ENCODE peak calls at places on chromosomes 6 and 20, in four cellular contexts. D is activated T-cell treated with anti-CD3 and anti-CD28 coated beads for 1 hour; E is hypothalamus; P is activated CD8-positive, alpha-beta memory T cell treated with anti-CD3 and anti-CD28 coated beads, Interleukin-2, amount 50 U/mL, for 4 hours. R is an unnamed sample.

GRCh38 chr6:22447862-22448261 is 121.5 kb upstream of the HDGFL1 start:
- DNase-seq in D (no peak), E (no peak), P (no peak), R (no peak)

GRCh38 chr6:114194362-114195343 is 148.2 kb downstream of the HS3ST5 start:
- DNase-seq in D (no peak), E (no peak), P (no peak), R (no peak)

GRCh38 chr6:170522565-170523183 is 30.4 kb downstream of the PSMB1 start:
- DNase-seq in D (no peak), E (no peak), P (no peak), R (no peak)

GRCh38 chr20:19964289-19965263 is 52.6 kb upstream of the NAA20 start:
- DNase-seq in D (no peak), E (no peak), P (no peak), R (peak; percentile 92)

GRCh38 chr20:45070932-45071632 is 29.8 kb downstream of the KCNS1 start:
- DNase-seq in D (no peak), E (no peak), P (no peak), R (no peak)

GRCh38 chr6:100186552-100186951 is 192.5 kb upstream of the MCHR2 start:
- DNase-seq in D (no peak), E (no peak), P (no peak), R (no peak)

GRCh38 chr20:57032847-57033246 is 233.6 kb downstream of the BMP7 start:
- DNase-seq in D (no peak), E (no peak), P (no peak), R (no peak)

GRCh38 chr6:166488701-166489100 is 97.8 kb downstream of the RAMACL start:
- DNase-seq in D (no peak), E (no peak), P (no peak), R (no peak)

GRCh38 chr6:75600694-75601265 is 900 bp upstream of the SENP6 start:
- DNase-seq in D (no peak), E (no peak), P (no peak), R (no peak)

GRCh38 chr6:89134723-89135122 is 11.1 kb upstream of the PM20D2 start:
- DNase-seq in D (no peak), E (no peak), P (no peak), R (no peak)

GRCh38 chr6:126252154-126252553 is 87.8 kb upstream of the CENPW start:
- DNase-seq in D (no peak), E (no peak), P (no peak), R (no peak)

GRCh38 chr6:30213999-30214982 is 1.1 kb upstream of the TRIM26 start:
- DNase-seq in D (peak; percentile 68), E (peak; percentile 82), P (peak; percentile 71), R (peak; percentile 97)

GRCh38 chr6:13436691-13437568 is 50.5 kb downstream of the GFOD1 start:
- DNase-seq in D (no peak), E (no peak), P (no peak), R (peak; percentile 31)

GRCh38 chr6:121837545-121838229 is 402.2 kb downstream of the GJA1 start:
- DNase-seq in D (no peak), E (no peak), P (no peak), R (no peak)

GRCh38 chr6:36944650-36945049 is 9.9 kb upstream of the PI16 start:
- DNase-seq in D (no peak), E (no peak), P (no peak), R (no peak)

GRCh38 chr6:116019428-116019827 is 41.3 kb downstream of the FRK start:
- DNase-seq in D (no peak), E (no peak), P (no peak), R (no peak)

GRCh38 chr6:121309768-121310473 is 24.4 kb downstream of the TBC1D32 start:
- DNase-seq in D (no peak), E (no peak), P (no peak), R (no peak)

GRCh38 chr6:25341923-25342619 is 62.9 kb downstream of the CARMIL1 start:
- DNase-seq in D (no peak), E (no peak), P (no peak), R (no peak)

GRCh38 chr6:77463881-77464867 is 883 bp upstream of the HTR1B start:
- DNase-seq in D (no peak), E (peak; percentile 27), P (no peak), R (no peak)

GRCh38 chr20:32681175-32682084 is 7.7 kb upstream of the C20orf203 start:
- DNase-seq in D (no peak), E (no peak), P (no peak), R (no peak)

GRCh38 chr6:27825025-27825823 is 87.0 kb downstream of the OR2B2 start:
- DNase-seq in D (no peak), E (no peak), P (no peak), R (no peak)

GRCh38 chr6:166330612-166331011 is 11.7 kb downstream of the SFT2D1 start:
- DNase-seq in D (no peak), E (peak; percentile 40), P (no peak), R (no peak)

GRCh38 chr6:44682987-44683779 is 295.7 kb downstream of the CDC5L start:
- DNase-seq in D (no peak), E (no peak), P (no peak), R (peak; percentile 43)

GRCh38 chr6:135128268-135128914 is 52.7 kb upstream of the MYB start:
- DNase-seq in D (peak; percentile 19), E (no peak), P (peak; percentile 54), R (no peak)

GRCh38 chr20:25226433-25227316 is 21.2 kb upstream of the PYGB start:
- DNase-seq in D (no peak), E (no peak), P (no peak), R (peak; percentile 82)

GRCh38 chr20:2757969-2758368 is 42.5 kb downstream of the CPXM1 start:
- DNase-seq in D (no peak), E (no peak), P (no peak), R (no peak)

GRCh38 chr20:49658508-49658907 is 55.2 kb downstream of the B4GALT5 start:
- DNase-seq in D (no peak), E (no peak), P (no peak), R (no peak)

GRCh38 chr6:138523347-138524210 is 24.3 kb upstream of the NHSL1 start:
- DNase-seq in D (no peak), E (no peak), P (no peak), R (no peak)

GRCh38 chr6:35436071-35436865 is 15.9 kb upstream of the FANCE start:
- DNase-seq in D (no peak), E (no peak), P (no peak), R (no peak)

GRCh38 chr6:106883808-106884262 is 90.7 kb downstream of the CD24 start:
- DNase-seq in D (no peak), E (no peak), P (no peak), R (no peak)

GRCh38 chr6:111985202-111985731 is 68.6 kb upstream of the CCN6 start:
- DNase-seq in D (no peak), E (no peak), P (peak; percentile 38), R (no peak)

R was measured in lower leg skin.